ENCODE peak calls at places on chromosome 12, in six cellular contexts. J is left ventricle myocardium inferior, G is pancreas, W is A549, E is mammary epithelial cell, A is HFF-Myc. F is an unnamed sample.
A peak's percentile ranks its signal among the peaks of the same experiment; 100 is the strongest.

GRCh38 chr12:1122803-1123202 is 131.8 kb downstream of the ERC1 start:
- DNase-seq in J (no peak), G (no peak), W (no peak), E (no peak), A (no peak), F (no peak)

GRCh38 chr12:27525373-27525772 is 1.4 kb downstream of the PPFIBP1 start:
- DNase-seq in J (no peak), G (no peak), W (peak; percentile 44), E (peak; percentile 83), A (no peak), F (no peak)

GRCh38 chr12:49635036-49635435 is 11.7 kb downstream of the PRPF40B start:
- DNase-seq in J (no peak), G (no peak), W (no peak), E (no peak), A (no peak), F (no peak)

GRCh38 chr12:24822121-24822899 is 126.6 kb downstream of the BCAT1 start:
- DNase-seq in J (no peak), G (no peak), W (no peak), E (peak; percentile 77), A (no peak), F (no peak)

GRCh38 chr12:128861226-128862016 is 8.1 kb downstream of the GLT1D1 start:
- DNase-seq in J (no peak), G (no peak), W (no peak), E (no peak), A (no peak), F (no peak)

GRCh38 chr12:105457026-105457425 is 126.5 kb downstream of the C12orf75 start:
- DNase-seq in J (no peak), G (no peak), W (no peak), E (no peak), A (no peak), F (no peak)

GRCh38 chr12:68631177-68631576 is 20.5 kb downstream of the RAP1B start:
- DNase-seq in J (no peak), G (no peak), W (no peak), E (no peak), A (no peak), F (no peak)

GRCh38 chr12:12922191-12922616 is 29.8 kb downstream of the GPRC5D start:
- DNase-seq in J (no peak), G (no peak), W (no peak), E (peak; percentile 62), A (no peak), F (no peak)

GRCh38 chr12:109963743-109964429 is 32.3 kb downstream of the GIT2 start:
- DNase-seq in J (no peak), G (no peak), W (no peak), E (no peak), A (no peak), F (no peak)

GRCh38 chr12:86551146-86551571 is 295.0 kb upstream of the MGAT4C start:
- DNase-seq in J (peak; percentile 32), G (no peak), W (no peak), E (no peak), A (no peak), F (no peak)

GRCh38 chr12:22250762-22251161 is 83.7 kb downstream of the ST8SIA1 start:
- DNase-seq in J (no peak), G (no peak), W (no peak), E (no peak), A (no peak), F (no peak)

GRCh38 chr12:52086366-52086765 is 6.9 kb downstream of the SMIM41 start:
- DNase-seq in J (no peak), G (no peak), W (no peak), E (no peak), A (no peak), F (peak; percentile 8)

GRCh38 chr12:67068773-67069450 is 200.2 kb upstream of the CAND1 start:
- DNase-seq in J (no peak), G (peak; percentile 67), W (peak; percentile 37), E (peak; percentile 83), A (no peak), F (peak; percentile 53)

GRCh38 chr12:128387811-128388422 is 120.9 kb downstream of the TMEM132C start:
- DNase-seq in J (no peak), G (peak; percentile 75), W (peak; percentile 30), E (no peak), A (no peak), F (peak; percentile 43)

GRCh38 chr12:72974954-72975555 is 702.9 kb downstream of the TRHDE start:
- DNase-seq in J (no peak), G (no peak), W (no peak), E (no peak), A (no peak), F (no peak)

GRCh38 chr12:89800435-89800834 is 91.8 kb upstream of the ATP2B1 start:
- DNase-seq in J (no peak), G (no peak), W (no peak), E (no peak), A (no peak), F (no peak)

GRCh38 chr12:88578274-88578673 is 2.0 kb downstream of the KITLG start:
- DNase-seq in J (no peak), G (no peak), W (no peak), E (no peak), A (no peak), F (no peak)

GRCh38 chr12:82027612-82028011 is 268.5 kb upstream of the PPFIA2 start:
- DNase-seq in J (no peak), G (no peak), W (no peak), E (no peak), A (no peak), F (no peak)

GRCh38 chr12:87661770-87662402 is 367.3 kb downstream of the C12orf50 start:
- DNase-seq in J (no peak), G (no peak), W (no peak), E (no peak), A (no peak), F (no peak)

GRCh38 chr12:11717533-11717961 is 68.1 kb downstream of the ETV6 start:
- DNase-seq in J (no peak), G (no peak), W (no peak), E (no peak), A (no peak), F (no peak)

GRCh38 chr12:17982556-17982955 is 107.4 kb downstream of the RERGL start:
- DNase-seq in J (no peak), G (no peak), W (no peak), E (peak; percentile 40), A (no peak), F (no peak)

GRCh38 chr12:95182868-95183415 is 34.3 kb downstream of the FGD6 start:
- DNase-seq in J (no peak), G (no peak), W (no peak), E (peak; percentile 57), A (no peak), F (no peak)

GRCh38 chr12:52233462-52234141 is 559 bp downstream of the KRT7 start:
- DNase-seq in J (no peak), G (peak; percentile 29), W (no peak), E (no peak), A (no peak), F (peak; percentile 26)

GRCh38 chr12:106096376-106096775 is 42.4 kb downstream of the NUAK1 start:
- DNase-seq in J (no peak), G (no peak), W (no peak), E (no peak), A (no peak), F (no peak)

GRCh38 chr12:132228535-132229422 is 84.5 kb downstream of the NOC4L start:
- DNase-seq in J (no peak), G (no peak), W (no peak), E (no peak), A (no peak), F (no peak)

GRCh38 chr12:113762849-113763816 is 203.0 kb downstream of the RBM19 start:
- DNase-seq in J (no peak), G (no peak), W (no peak), E (no peak), A (no peak), F (no peak)

GRCh38 chr12:126708492-126708896 is 1558.5 kb upstream of the TMEM132C start:
- DNase-seq in J (no peak), G (no peak), W (no peak), E (no peak), A (peak; percentile 50), F (no peak)

GRCh38 chr12:100077367-100077766 is 65.3 kb downstream of the BLTP3B start:
- DNase-seq in J (no peak), G (no peak), W (no peak), E (no peak), A (no peak), F (no peak)
- TF ChIP-seq CTCF in J (peak; percentile 41), G (no peak), W (no peak), E (no peak), A (no peak), F (peak; percentile 5)

DNA sequence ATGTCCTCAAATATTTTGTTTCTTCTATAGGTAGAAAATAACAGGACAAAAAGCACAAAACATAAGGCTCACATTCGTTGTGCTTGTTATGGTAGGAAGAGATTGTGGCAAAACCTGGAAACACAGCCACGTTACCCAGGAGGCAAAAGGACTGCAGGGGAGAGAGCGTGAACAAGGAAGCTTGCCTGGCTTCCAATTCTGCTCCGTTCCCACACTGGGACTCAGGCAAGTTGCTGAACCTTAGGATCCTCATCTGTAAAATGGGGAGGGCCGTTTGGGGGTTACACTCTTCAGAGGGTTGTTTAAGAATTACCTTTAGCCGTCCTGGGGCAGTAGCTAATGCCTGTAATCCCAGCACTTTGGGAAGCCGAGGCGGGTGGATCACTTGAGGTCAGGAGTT is 205.3 kb downstream of the SSPN start:
- DNase-seq in J (no peak), G (no peak), W (no peak), E (no peak), A (no peak), F (no peak)
- TF ChIP-seq CTCF in J (no peak), G (no peak), W (no peak), E (no peak), A (no peak), F (no peak)

DNA sequence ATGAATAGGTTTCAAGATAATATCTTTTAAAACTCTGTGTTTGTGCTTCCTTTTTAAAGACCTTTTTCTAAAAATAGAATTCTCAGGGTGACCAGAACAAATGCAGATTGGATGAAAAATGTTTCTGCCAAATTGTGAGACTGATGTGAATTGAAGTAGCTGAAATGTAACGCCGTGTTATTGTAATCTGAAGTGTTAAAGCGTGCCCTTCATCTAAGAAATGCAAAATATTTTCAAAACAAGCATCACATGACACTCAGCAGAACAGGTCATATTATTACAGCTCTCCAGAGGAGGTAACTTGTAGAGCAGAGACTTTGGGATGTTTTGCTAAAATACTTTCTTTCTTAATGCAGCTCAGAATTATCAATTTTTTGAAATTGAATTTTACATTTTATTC is 90.0 kb upstream of the PLEKHA5 start:
- DNase-seq in J (no peak), G (no peak), W (no peak), E (no peak), A (no peak), F (no peak)
- TF ChIP-seq CTCF in J (no peak), G (no peak), W (no peak), E (no peak), A (no peak), F (no peak)

DNA sequence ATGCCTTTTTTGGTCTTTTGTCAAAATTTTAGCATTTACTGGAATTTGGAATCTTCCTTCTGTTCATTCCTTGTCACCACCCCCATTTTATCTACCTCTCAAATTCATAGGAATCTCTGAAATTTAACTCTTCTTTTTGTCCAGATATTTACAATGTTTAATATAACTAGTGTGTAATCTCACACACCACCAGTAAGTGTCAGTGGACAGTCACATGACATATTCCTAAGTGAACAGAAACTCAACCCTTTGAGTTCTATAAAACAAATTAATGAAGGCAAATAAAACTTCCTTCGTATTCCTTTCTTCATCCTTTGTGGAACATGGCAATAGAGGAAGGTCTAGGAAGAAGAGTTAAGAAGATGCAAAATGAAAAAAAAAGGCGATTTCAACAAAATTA is 26.6 kb downstream of the ATF7 start:
- DNase-seq in J (no peak), G (no peak), W (no peak), E (no peak), A (no peak), F (no peak)
- TF ChIP-seq CTCF in J (peak; percentile 35), G (no peak), W (no peak), E (peak; percentile 29), A (no peak), F (no peak)

F was measured in GM13977.